ENCODE peak calls at places on chromosomes 6 and 20, in nine cellular contexts. One of them, this sample, is unnamed.

GRCh38 chr6:26439151-26439550 is 1.2 kb upstream of the BTN3A3 start:
- DNase-seq in transverse colon: no peak
- DNase-seq in uterus: no peak
- DNase-seq in breast epithelium: no peak
- DNase-seq in ovary: no peak
- DNase-seq in testis: no peak
- DNase-seq in left ventricle myocardium inferior: no peak
- DNase-seq in neural progenitor cell: no peak
- DNase-seq in prostate gland: no peak
- DNase-seq in this sample: no peak

GRCh38 chr20:35453647-35454046 is 1.8 kb upstream of the CEP250 start:
- DNase-seq in transverse colon: no peak
- DNase-seq in uterus: no peak
- DNase-seq in breast epithelium: no peak
- DNase-seq in ovary: no peak
- DNase-seq in testis: no peak
- DNase-seq in left ventricle myocardium inferior: no peak
- DNase-seq in neural progenitor cell: no peak
- DNase-seq in prostate gland: no peak
- DNase-seq in this sample: no peak

GRCh38 chr20:12594410-12595130 is 414.2 kb upstream of the SPTLC3 start:
- DNase-seq in transverse colon: no peak
- DNase-seq in uterus: no peak
- DNase-seq in breast epithelium: no peak
- DNase-seq in ovary: no peak
- DNase-seq in testis: no peak
- DNase-seq in left ventricle myocardium inferior: no peak
- DNase-seq in neural progenitor cell: no peak
- DNase-seq in prostate gland: no peak
- DNase-seq in this sample: no peak

GRCh38 chr20:6993526-6993925 is 226.0 kb downstream of the BMP2 start:
- DNase-seq in transverse colon: no peak
- DNase-seq in uterus: no peak
- DNase-seq in breast epithelium: no peak
- DNase-seq in ovary: no peak
- DNase-seq in testis: no peak
- DNase-seq in left ventricle myocardium inferior: no peak
- DNase-seq in neural progenitor cell: no peak
- DNase-seq in prostate gland: no peak
- DNase-seq in this sample: no peak

GRCh38 chr20:38210741-38211140 is 45.7 kb upstream of the TGM2 start:
- DNase-seq in transverse colon: no peak
- DNase-seq in uterus: peak; percentile 12
- DNase-seq in breast epithelium: no peak
- DNase-seq in ovary: peak; percentile 28
- DNase-seq in testis: no peak
- DNase-seq in left ventricle myocardium inferior: no peak
- DNase-seq in neural progenitor cell: no peak
- DNase-seq in prostate gland: no peak
- DNase-seq in this sample: no peak

GRCh38 chr6:150905769-150906168 is 40.3 kb downstream of the MTHFD1L start:
- DNase-seq in transverse colon: no peak
- DNase-seq in uterus: no peak
- DNase-seq in breast epithelium: no peak
- DNase-seq in ovary: no peak
- DNase-seq in testis: no peak
- DNase-seq in left ventricle myocardium inferior: no peak
- DNase-seq in neural progenitor cell: peak; percentile 15
- DNase-seq in prostate gland: no peak
- DNase-seq in this sample: no peak

GRCh38 chr20:49228676-49229075 is 9.5 kb downstream of the DDX27 start:
- DNase-seq in transverse colon: no peak
- DNase-seq in uterus: no peak
- DNase-seq in breast epithelium: no peak
- DNase-seq in ovary: no peak
- DNase-seq in testis: no peak
- DNase-seq in left ventricle myocardium inferior: no peak
- DNase-seq in neural progenitor cell: no peak
- DNase-seq in prostate gland: no peak
- DNase-seq in this sample: no peak

GRCh38 chr6:2132416-2132815 is 113.0 kb downstream of the GMDS start:
- DNase-seq in transverse colon: no peak
- DNase-seq in uterus: no peak
- DNase-seq in breast epithelium: no peak
- DNase-seq in ovary: no peak
- DNase-seq in testis: no peak
- DNase-seq in left ventricle myocardium inferior: no peak
- DNase-seq in neural progenitor cell: no peak
- DNase-seq in prostate gland: no peak
- DNase-seq in this sample: no peak

GRCh38 chr20:42567409-42567808 is 622.3 kb downstream of the PTPRT start:
- DNase-seq in transverse colon: no peak
- DNase-seq in uterus: no peak
- DNase-seq in breast epithelium: no peak
- DNase-seq in ovary: no peak
- DNase-seq in testis: no peak
- DNase-seq in left ventricle myocardium inferior: no peak
- DNase-seq in neural progenitor cell: no peak
- DNase-seq in prostate gland: no peak
- DNase-seq in this sample: no peak

GRCh38 chr6:74731204-74731603 is 474.6 kb downstream of the COL12A1 start:
- DNase-seq in transverse colon: no peak
- DNase-seq in uterus: no peak
- DNase-seq in breast epithelium: no peak
- DNase-seq in ovary: no peak
- DNase-seq in testis: no peak
- DNase-seq in left ventricle myocardium inferior: no peak
- DNase-seq in neural progenitor cell: no peak
- DNase-seq in prostate gland: no peak
- DNase-seq in this sample: peak; percentile 23

GRCh38 chr20:50367739-50368375 is 142.3 kb upstream of the PTPN1 start:
- DNase-seq in transverse colon: no peak
- DNase-seq in uterus: no peak
- DNase-seq in breast epithelium: no peak
- DNase-seq in ovary: no peak
- DNase-seq in testis: no peak
- DNase-seq in left ventricle myocardium inferior: no peak
- DNase-seq in neural progenitor cell: no peak
- DNase-seq in prostate gland: no peak
- DNase-seq in this sample: no peak

GRCh38 chr6:88785478-88785877 is 177.9 kb downstream of the RNGTT start:
- DNase-seq in transverse colon: no peak
- DNase-seq in uterus: no peak
- DNase-seq in breast epithelium: no peak
- DNase-seq in ovary: no peak
- DNase-seq in testis: no peak
- DNase-seq in left ventricle myocardium inferior: no peak
- DNase-seq in neural progenitor cell: no peak
- DNase-seq in prostate gland: no peak
- DNase-seq in this sample: no peak

GRCh38 chr20:50467618-50468373 is 42.4 kb upstream of the PTPN1 start:
- DNase-seq in transverse colon: no peak
- DNase-seq in uterus: peak; percentile 32
- DNase-seq in breast epithelium: no peak
- DNase-seq in ovary: peak; percentile 47
- DNase-seq in testis: peak; percentile 77
- DNase-seq in left ventricle myocardium inferior: no peak
- DNase-seq in neural progenitor cell: peak; percentile 31
- DNase-seq in prostate gland: no peak
- DNase-seq in this sample: no peak

GRCh38 chr6:43141644-43142043 is 29.4 kb upstream of the SRF start:
- DNase-seq in transverse colon: no peak
- DNase-seq in uterus: no peak
- DNase-seq in breast epithelium: no peak
- DNase-seq in ovary: no peak
- DNase-seq in testis: no peak
- DNase-seq in left ventricle myocardium inferior: no peak
- DNase-seq in neural progenitor cell: no peak
- DNase-seq in prostate gland: no peak
- DNase-seq in this sample: no peak

GRCh38 chr20:59125332-59125731 is 38.3 kb upstream of the ZNF831 start:
- DNase-seq in transverse colon: no peak
- DNase-seq in uterus: no peak
- DNase-seq in breast epithelium: no peak
- DNase-seq in ovary: no peak
- DNase-seq in testis: no peak
- DNase-seq in left ventricle myocardium inferior: no peak
- DNase-seq in neural progenitor cell: no peak
- DNase-seq in prostate gland: no peak
- DNase-seq in this sample: no peak

GRCh38 chr6:151632415-151632987 is 138.7 kb downstream of the CCDC170 start:
- DNase-seq in transverse colon: no peak
- DNase-seq in uterus: no peak
- DNase-seq in breast epithelium: no peak
- DNase-seq in ovary: no peak
- DNase-seq in testis: no peak
- DNase-seq in left ventricle myocardium inferior: no peak
- DNase-seq in neural progenitor cell: no peak
- DNase-seq in prostate gland: no peak
- DNase-seq in this sample: no peak

GRCh38 chr6:137827977-137828815 is 38.9 kb upstream of the TNFAIP3 start:
- DNase-seq in transverse colon: no peak
- DNase-seq in uterus: no peak
- DNase-seq in breast epithelium: no peak
- DNase-seq in ovary: no peak
- DNase-seq in testis: no peak
- DNase-seq in left ventricle myocardium inferior: no peak
- DNase-seq in neural progenitor cell: no peak
- DNase-seq in prostate gland: no peak
- DNase-seq in this sample: no peak

GRCh38 chr6:128139519-128139918 is 238.7 kb upstream of the THEMIS start:
- DNase-seq in transverse colon: no peak
- DNase-seq in uterus: no peak
- DNase-seq in breast epithelium: no peak
- DNase-seq in ovary: no peak
- DNase-seq in testis: no peak
- DNase-seq in left ventricle myocardium inferior: no peak
- DNase-seq in neural progenitor cell: no peak
- DNase-seq in prostate gland: no peak
- DNase-seq in this sample: no peak

GRCh38 chr20:19849341-19850189 is 91.5 kb downstream of the RIN2 start:
- DNase-seq in transverse colon: no peak
- DNase-seq in uterus: no peak
- DNase-seq in breast epithelium: no peak
- DNase-seq in ovary: no peak
- DNase-seq in testis: peak; percentile 29
- DNase-seq in left ventricle myocardium inferior: no peak
- DNase-seq in neural progenitor cell: no peak
- DNase-seq in prostate gland: peak; percentile 19
- DNase-seq in this sample: no peak
- H3K4me3 ChIP-seq in transverse colon: no peak overlapping the region
- H3K4me3 ChIP-seq in uterus: peak overlapping the region; percentile 3
- H3K4me3 ChIP-seq in breast epithelium: no peak overlapping the region
- H3K4me3 ChIP-seq in ovary: peak overlapping the region; percentile 17
- H3K4me3 ChIP-seq in testis: no peak overlapping the region
- H3K4me3 ChIP-seq in left ventricle myocardium inferior: peak overlapping the region; percentile 0
- H3K4me3 ChIP-seq in neural progenitor cell: no peak overlapping the region
- H3K4me3 ChIP-seq in prostate gland: no peak overlapping the region
- H3K4me3 ChIP-seq in this sample: no peak overlapping the region

DNA sequence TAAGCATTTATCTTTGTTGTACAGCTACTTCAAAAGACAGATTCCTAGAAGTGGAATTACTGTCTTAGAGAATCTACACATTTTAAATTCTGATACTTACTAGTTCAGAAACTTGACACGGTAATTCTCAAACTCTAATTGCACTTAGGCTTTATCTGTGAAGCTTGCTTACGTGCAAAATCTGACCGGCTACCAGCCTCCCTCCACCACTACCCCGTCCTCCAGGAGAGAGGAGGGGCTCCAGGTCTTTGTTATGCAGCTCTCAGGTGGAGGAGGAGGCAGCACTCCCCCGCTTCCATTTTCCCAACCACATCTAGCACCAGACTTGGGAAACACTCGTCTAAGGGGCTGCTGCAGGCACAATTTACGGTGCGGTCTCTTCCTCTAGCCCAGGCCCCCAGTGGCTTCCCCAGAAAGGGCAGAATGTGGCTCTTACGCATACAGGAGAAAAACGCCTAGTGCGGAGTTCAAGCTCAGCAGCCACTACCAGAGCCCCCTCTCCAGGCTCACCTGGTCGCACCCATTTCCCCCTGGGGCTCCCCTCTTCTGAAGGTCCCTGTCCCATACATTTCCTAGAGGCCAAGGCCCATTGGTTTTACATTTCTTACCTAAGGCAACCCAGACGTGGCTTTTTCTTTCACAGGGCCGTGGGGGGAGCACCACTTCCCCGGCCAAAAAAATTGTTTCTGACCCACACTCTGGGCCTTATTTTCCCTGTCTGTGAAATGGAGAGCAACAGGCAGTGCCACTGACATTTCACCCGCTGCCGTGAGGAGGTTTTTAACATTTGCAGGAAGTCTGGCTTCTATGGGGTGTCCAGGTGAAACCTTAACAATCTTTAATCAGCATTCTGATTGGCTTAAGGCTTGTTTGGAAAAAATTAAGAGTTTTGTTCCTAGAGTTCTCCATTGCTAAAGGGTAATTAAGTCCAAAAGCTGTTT is 1.6 kb upstream of the TGIF2 start:
- DNase-seq in transverse colon: no peak
- DNase-seq in uterus: no peak
- DNase-seq in breast epithelium: no peak
- DNase-seq in ovary: no peak
- DNase-seq in testis: no peak
- DNase-seq in left ventricle myocardium inferior: no peak
- DNase-seq in neural progenitor cell: peak; percentile 72
- DNase-seq in prostate gland: no peak
- DNase-seq in this sample: no peak
- H3K27ac ChIP-seq in transverse colon: peak overlapping the region; percentile 91
- H3K27ac ChIP-seq in uterus: peak overlapping the region; percentile 90
- H3K27ac ChIP-seq in breast epithelium: peak overlapping the region; percentile 95
- H3K27ac ChIP-seq in ovary: peak overlapping the region; percentile 94
- H3K27ac ChIP-seq in testis: peak overlapping the region; percentile 93
- H3K27ac ChIP-seq in left ventricle myocardium inferior: peak overlapping the region; percentile 91
- H3K27ac ChIP-seq in neural progenitor cell: no peak overlapping the region
- H3K27ac ChIP-seq in prostate gland: peak overlapping the region; percentile 94
- H3K27ac ChIP-seq in this sample: no peak overlapping the region

GRCh38 chr6:135812085-135812526 is 39.4 kb upstream of the PDE7B start:
- DNase-seq in transverse colon: no peak
- DNase-seq in uterus: no peak
- DNase-seq in breast epithelium: no peak
- DNase-seq in ovary: no peak
- DNase-seq in testis: no peak
- DNase-seq in left ventricle myocardium inferior: peak; percentile 26
- DNase-seq in neural progenitor cell: no peak
- DNase-seq in prostate gland: no peak
- DNase-seq in this sample: no peak
- H3K4me3 ChIP-seq in transverse colon: no peak overlapping the region
- H3K4me3 ChIP-seq in uterus: no peak overlapping the region
- H3K4me3 ChIP-seq in breast epithelium: no peak overlapping the region
- H3K4me3 ChIP-seq in ovary: no peak overlapping the region
- H3K4me3 ChIP-seq in testis: no peak overlapping the region
- H3K4me3 ChIP-seq in left ventricle myocardium inferior: no peak overlapping the region
- H3K4me3 ChIP-seq in neural progenitor cell: no peak overlapping the region
- H3K4me3 ChIP-seq in prostate gland: no peak overlapping the region
- H3K4me3 ChIP-seq in this sample: no peak overlapping the region

DNA sequence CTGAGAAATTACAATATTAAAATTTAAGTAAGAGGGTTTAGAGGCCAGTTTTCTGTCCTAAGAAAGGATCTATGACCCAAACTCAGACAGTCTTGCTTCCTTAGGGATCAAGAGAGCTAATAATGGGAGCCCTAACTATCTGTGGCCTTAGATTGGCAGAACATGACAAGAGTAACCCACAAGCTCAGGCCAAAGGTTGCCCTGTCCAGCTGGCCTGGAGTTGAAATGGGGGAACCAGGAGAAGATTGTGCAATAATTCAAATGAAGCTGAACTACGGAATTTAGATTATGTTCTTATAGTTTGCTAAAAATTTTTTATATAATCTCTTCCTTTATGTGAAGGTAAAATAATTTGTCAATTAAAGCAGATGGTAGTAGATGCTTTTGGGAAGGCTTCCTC is 26.4 kb downstream of the LAMA4 start:
- DNase-seq in transverse colon: no peak
- DNase-seq in uterus: no peak
- DNase-seq in breast epithelium: no peak
- DNase-seq in ovary: no peak
- DNase-seq in testis: no peak
- DNase-seq in left ventricle myocardium inferior: peak; percentile 31
- DNase-seq in neural progenitor cell: no peak
- DNase-seq in prostate gland: no peak
- DNase-seq in this sample: no peak
- H3K27ac ChIP-seq in transverse colon: peak overlapping the region; percentile 84
- H3K27ac ChIP-seq in uterus: peak overlapping the region; percentile 82
- H3K27ac ChIP-seq in breast epithelium: no peak overlapping the region
- H3K27ac ChIP-seq in ovary: no peak overlapping the region
- H3K27ac ChIP-seq in testis: peak overlapping the region; percentile 28
- H3K27ac ChIP-seq in left ventricle myocardium inferior: peak overlapping the region; percentile 89
- H3K27ac ChIP-seq in neural progenitor cell: no peak overlapping the region
- H3K27ac ChIP-seq in prostate gland: no peak overlapping the region
- H3K27ac ChIP-seq in this sample: no peak overlapping the region

This sample was measured in SJSA1.